ENCODE peak calls at places on chromosomes 2 and 18, in ten cellular contexts. N is spleen, K is left ventricle myocardium inferior, L is Panc1, B is sigmoid colon, A is ovary, P is tibial artery, Q is endodermal cell, V is fibroblast of lung, E is heart left ventricle. Z is an unnamed sample.

GRCh38 chr18:46393230-46393629 is 263.8 kb downstream of the LOXHD1 start:
- DNase-seq in N (no peak), K (no peak), L (no peak), B (no peak), A (no peak), P (no peak), Q (peak; percentile 93), V (no peak), E (no peak), Z (no peak)

GRCh38 chr2:43057026-43057741 is 169.2 kb downstream of the ZFP36L2 start:
- DNase-seq in N (peak; percentile 64), K (peak; percentile 68), L (no peak), B (peak; percentile 78), A (no peak), P (peak; percentile 57), Q (peak; percentile 56), V (no peak), E (no peak), Z (no peak)

GRCh38 chr2:188609321-188610049 is 317.8 kb downstream of the GULP1 start:
- DNase-seq in N (no peak), K (no peak), L (no peak), B (no peak), A (no peak), P (no peak), Q (no peak), V (peak; percentile 81), E (no peak), Z (no peak)

GRCh38 chr2:25808006-25808383 is 70.3 kb downstream of the ASXL2 start:
- DNase-seq in N (no peak), K (no peak), L (no peak), B (no peak), A (no peak), P (no peak), Q (no peak), V (peak; percentile 41), E (no peak), Z (no peak)

GRCh38 chr2:225948903-225949302 is 549.4 kb downstream of the NYAP2 start:
- DNase-seq in N (no peak), K (no peak), L (no peak), B (no peak), A (no peak), P (no peak), Q (peak; percentile 74), V (no peak), E (no peak), Z (no peak)

GRCh38 chr2:36562973-36563532 is 34.9 kb downstream of the FEZ2 start:
- DNase-seq in N (no peak), K (no peak), L (no peak), B (no peak), A (no peak), P (no peak), Q (no peak), V (peak; percentile 39), E (no peak), Z (no peak)

GRCh38 chr2:238645095-238645494 is 202.8 kb upstream of the TWIST2 start:
- DNase-seq in N (no peak), K (no peak), L (no peak), B (no peak), A (no peak), P (no peak), Q (no peak), V (no peak), E (no peak), Z (no peak)

GRCh38 chr2:23661276-23662050 is 265.5 kb downstream of the ATAD2B start:
- DNase-seq in N (no peak), K (no peak), L (no peak), B (no peak), A (no peak), P (no peak), Q (no peak), V (no peak), E (no peak), Z (no peak)

GRCh38 chr18:56028514-56028913 is 440.5 kb upstream of the TCF4 start:
- DNase-seq in N (no peak), K (no peak), L (no peak), B (no peak), A (no peak), P (no peak), Q (no peak), V (peak; percentile 60), E (no peak), Z (no peak)
- TF ChIP-seq CTCF in N (no peak), K (no peak), L (no peak), B (no peak), A (no peak), P (no peak), Q (no peak), V (no peak), E (no peak), Z (no peak)

GRCh38 chr2:27306136-27306535 is 2.1 kb downstream of the UCN start:
- DNase-seq in N (peak; percentile 76), K (no peak), L (no peak), B (no peak), A (no peak), P (no peak), Q (peak; percentile 56), V (no peak), E (no peak), Z (no peak)
- H3K27me3 ChIP-seq in N (peaks cover 42% of the 10 kb centered on the region), K (peaks cover 44% of the 10 kb centered on the region), L (no peaks in the 10 kb centered on the region), B (peaks cover 28% of the 10 kb centered on the region), A (peaks cover 4% of the 10 kb centered on the region), P (peaks cover 54% of the 10 kb centered on the region), Q (peaks cover 57% of the 10 kb centered on the region), V (peaks cover 37% of the 10 kb centered on the region), E (peaks cover 30% of the 10 kb centered on the region), Z (peaks cover 38% of the 10 kb centered on the region)

GRCh38 chr2:9799011-9799596 is 44.2 kb upstream of the TAF1B start:
- DNase-seq in N (peak; percentile 71), K (peak; percentile 14), L (no peak), B (no peak), A (no peak), P (no peak), Q (no peak), V (no peak), E (no peak), Z (no peak)
- H3K4me3 ChIP-seq in N (no peak overlapping the region), K (no peak overlapping the region), L (no peak overlapping the region), B (no peak overlapping the region), A (no peak overlapping the region), P (no peak overlapping the region), Q (no peak overlapping the region), V (no peak overlapping the region), E (no peak overlapping the region), Z (no peak overlapping the region)

GRCh38 chr18:76572517-76573247 is 77.6 kb upstream of the ZNF516 start:
- DNase-seq in N (no peak), K (no peak), L (no peak), B (no peak), A (no peak), P (no peak), Q (no peak), V (no peak), E (no peak), Z (no peak)
- TF ChIP-seq CTCF in N (no peak), K (no peak), L (no peak), B (no peak), A (no peak), P (no peak), Q (no peak), V (no peak), E (no peak), Z (no peak)

GRCh38 chr2:222430071-222430470 is 5.7 kb downstream of the SGPP2 start:
- DNase-seq in N (no peak), K (no peak), L (no peak), B (no peak), A (no peak), P (no peak), Q (no peak), V (no peak), E (no peak), Z (no peak)

GRCh38 chr2:222424281-222424728 is at the start of gene SGPP2:
- DNase-seq in N (peak; percentile 80), K (peak; percentile 20), L (no peak), B (no peak), A (peak; percentile 19), P (no peak), Q (peak; percentile 73), V (no peak), E (no peak), Z (no peak)

GRCh38 chr2:222426836-222427130 is 2.4 kb downstream of the SGPP2 start:
- DNase-seq in N (no peak), K (no peak), L (no peak), B (no peak), A (no peak), P (no peak), Q (no peak), V (no peak), E (no peak), Z (no peak)

GRCh38 chr2:222424729-222425671 is 657 bp downstream of the SGPP2 start:
- DNase-seq in N (peak; percentile 79), K (peak; percentile 28), L (no peak), B (no peak), A (peak; percentile 17), P (no peak), Q (peak; percentile 69), V (no peak), E (no peak), Z (no peak)

GRCh38 chr2:222427606-222428320 is 3.4 kb downstream of the SGPP2 start:
- DNase-seq in N (no peak), K (no peak), L (no peak), B (no peak), A (no peak), P (no peak), Q (no peak), V (no peak), E (no peak), Z (no peak)
- H3K27me3 ChIP-seq in N (peaks cover 47% of the 10 kb centered on the region), K (peaks cover 31% of the 10 kb centered on the region), L (peaks cover 18% of the 10 kb centered on the region), B (peaks cover 17% of the 10 kb centered on the region), A (no peaks in the 10 kb centered on the region), P (peaks cover 31% of the 10 kb centered on the region), Q (peaks cover 94% of the 10 kb centered on the region), V (peaks cover 12% of the 10 kb centered on the region), E (no peaks in the 10 kb centered on the region), Z (peaks cover 29% of the 10 kb centered on the region)